ENCODE peak calls at places on chromosomes 3 and 15, in seven cellular contexts. G is PC-9, O is tibial artery, D is PC-3, F is kidney, B is endodermal cell, I is Peyer's patch. M is an unnamed sample. For H3K4me1, the result is how much of the 10 kb centered on the place peaks cover.

GRCh38 chr3:184636774-184637316 is 75.0 kb downstream of the MAGEF1 start:
- DNase-seq in O (no peak), D (peak), G (peak), B (no peak), I (no peak), F (no peak), M (no peak)

GRCh38 chr15:27679621-27680521 is 419.2 kb downstream of the OCA2 start:
- DNase-seq in O (no peak), G (no peak), B (peak), D (no peak), F (no peak), I (no peak), M (no peak)

GRCh38 chr15:74960995-74961588 is 4.5 kb upstream of the RPP25 start:
- DNase-seq in B (no peak), I (no peak), O (no peak), F (peak), D (no peak), G (no peak), M (no peak)

GRCh38 chr3:49674491-49674983 is 386 bp downstream of the APEH start:
- DNase-seq in B (no peak), D (no peak), O (no peak), G (no peak), I (no peak), F (no peak), M (no peak)

GRCh38 chr15:60480888-60481287 is 1.9 kb upstream of the ICE2 start:
- DNase-seq in O (no peak), G (no peak), F (no peak), D (peak), B (no peak), I (no peak), M (no peak)

GRCh38 chr3:192130534-192131132 is 596.7 kb downstream of the FGF12 start:
- DNase-seq in G (peak), F (no peak), I (peak), D (peak), B (peak), O (peak), M (no peak)

GRCh38 chr3:100260081-100260684 is 609 bp upstream of the TBC1D23 start:
- DNase-seq in I (peak), F (peak), B (peak), O (peak), G (peak), D (no peak), M (no peak)

GRCh38 chr3:14118400-14119165 is 6.1 kb downstream of the CHCHD4 start:
- DNase-seq in G (no peak), I (no peak), D (peak), B (no peak), F (no peak), O (no peak), M (no peak)

GRCh38 chr3:55484191-55484644 is 2.9 kb downstream of the WNT5A start:
- DNase-seq in B (peak), I (no peak), G (no peak), O (no peak), D (no peak), F (peak), M (no peak)

GRCh38 chr3:124137264-124137663 is 145.3 kb upstream of the ROPN1 start:
- DNase-seq in F (no peak), B (no peak), G (no peak), D (peak), I (no peak), O (no peak), M (no peak)

GRCh38 chr15:78685925-78686324 is 44.9 kb upstream of the CHRNB4 start:
- DNase-seq in B (no peak), F (no peak), G (no peak), I (peak), O (no peak), D (no peak), M (no peak)

GRCh38 chr3:40713306-40713705 is 188.5 kb downstream of the ZNF621 start:
- DNase-seq in D (no peak), I (no peak), G (no peak), O (no peak), B (no peak), F (no peak), M (no peak)

GRCh38 chr3:32238816-32239637 is 547 bp downstream of the CMTM8 start:
- DNase-seq in F (peak), O (no peak), I (peak), B (peak), G (peak), D (peak), M (peak)

GRCh38 chr15:89184367-89184766 is 37.0 kb downstream of the RLBP1 start:
- DNase-seq in O (no peak), D (no peak), B (no peak), F (no peak), G (no peak), I (peak), M (no peak)

GRCh38 chr15:87949934-87950298 is 306.6 kb downstream of the NTRK3 start:
- DNase-seq in O (peak), F (no peak), G (no peak), I (no peak), B (no peak), D (no peak), M (no peak)

GRCh38 chr3:111227216-111227615 is 155.6 kb downstream of the NECTIN3 start:
- DNase-seq in O (no peak), D (peak), F (no peak), B (no peak), I (no peak), G (no peak), M (no peak)

GRCh38 chr3:152961323-152961722 is 126.4 kb downstream of the P2RY1 start:
- DNase-seq in G (no peak), I (no peak), D (peak), F (no peak), O (no peak), B (no peak), M (no peak)

GRCh38 chr3:39189648-39190269 is 2.6 kb downstream of the XIRP1 start:
- DNase-seq in D (peak), B (peak), G (peak), F (no peak), O (peak), I (peak), M (peak)

GRCh38 chr15:49645937-49646336 is 25.1 kb downstream of the DTWD1 start:
- DNase-seq in O (peak), F (peak), I (peak), G (peak), D (peak), B (no peak), M (no peak)

GRCh38 chr3:46576386-46576785 is 10.3 kb upstream of the LRRC2 start:
- DNase-seq in D (no peak), G (no peak), O (no peak), B (no peak), F (no peak), I (no peak), M (no peak)

DNA sequence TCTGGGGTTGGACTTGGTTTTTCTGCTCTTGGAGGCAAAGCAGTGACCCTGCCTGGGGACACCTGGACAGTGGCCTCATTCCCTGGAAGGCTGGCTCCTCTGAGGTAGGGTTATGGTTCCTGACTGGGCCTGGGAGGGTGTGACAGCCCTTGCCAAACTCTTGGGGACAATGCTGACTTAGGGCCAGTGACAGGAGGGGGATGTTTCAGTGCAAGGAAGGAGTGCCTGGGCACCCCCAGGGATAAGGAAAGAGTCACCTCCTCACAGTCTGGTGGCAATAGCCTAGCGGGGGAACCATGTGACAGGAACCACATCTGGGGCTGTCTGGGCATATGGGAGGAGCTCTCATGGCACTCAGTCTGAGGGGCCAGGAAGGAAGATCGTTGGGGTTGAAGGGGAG is 91.8 kb downstream of the ABHD5 start:
- DNase-seq in G (no peak), B (peak), I (no peak), O (no peak), D (no peak), F (no peak), M (no peak)
- H3K4me1 ChIP-seq in G (under half), B (under half), I (under half), O (under half), D (under half), F (under half), M (under half)

GRCh38 chr15:92869977-92870644 is 30.0 kb upstream of the CHD2 start:
- DNase-seq in G (no peak), F (no peak), I (peak), B (no peak), D (peak), O (no peak), M (no peak)
- H3K27ac ChIP-seq in G (peak), F (no peak), I (no peak), B (no peak), D (peak), O (peak), M (no peak)

GRCh38 chr3:12120374-12121140 is 38.2 kb downstream of the TIMP4 start:
- DNase-seq in D (no peak), B (no peak), I (no peak), O (no peak), G (no peak), F (no peak), M (no peak)

GRCh38 chr3:12127366-12127765 is 31.3 kb downstream of the TIMP4 start:
- DNase-seq in G (no peak), I (no peak), F (no peak), O (no peak), B (no peak), D (no peak), M (no peak)

GRCh38 chr3:12121466-12121865 is 37.2 kb downstream of the TIMP4 start:
- DNase-seq in D (no peak), F (no peak), I (no peak), O (no peak), B (no peak), G (no peak), M (no peak)

GRCh38 chr3:12131351-12131750 is 27.4 kb downstream of the TIMP4 start:
- DNase-seq in B (no peak), D (no peak), G (no peak), I (no peak), F (no peak), O (no peak), M (no peak)

DNA sequence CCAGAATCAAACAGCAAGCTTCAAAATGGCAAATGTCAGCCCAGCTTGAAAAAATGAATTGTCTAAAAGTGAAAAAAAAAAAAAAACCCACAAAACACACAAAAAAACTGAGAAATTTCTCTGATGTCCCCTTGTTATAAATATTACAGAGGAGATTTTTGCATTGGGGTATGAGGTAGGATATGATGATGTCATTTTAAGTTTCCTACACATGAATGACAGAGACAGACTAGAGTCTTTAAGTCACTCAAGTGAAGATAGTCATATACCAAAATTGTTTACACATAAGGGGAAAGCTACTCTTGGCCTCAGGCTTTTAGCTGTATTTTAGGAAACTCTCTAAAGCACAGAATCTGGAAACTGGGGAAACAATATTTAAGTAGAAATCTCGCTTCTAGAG is 32.9 kb downstream of the TIMP4 start:
- DNase-seq in F (no peak), B (no peak), I (no peak), D (no peak), G (no peak), O (no peak), M (no peak)
- H3K4me1 ChIP-seq in F (under half), B (under half), I (under half), D (under half), G (under half), O (under half), M (under half)

GRCh38 chr15:51776952-51777574 is 25.7 kb downstream of the TMOD2 start:
- DNase-seq in B (peak), F (no peak), D (peak), G (peak), I (peak), O (no peak), M (peak)
- H3K27ac ChIP-seq in B (no peak), F (no peak), D (no peak), G (no peak), I (no peak), O (no peak), M (no peak)